ENCODE peak calls at places on chromosomes 16 and 17, in seven cellular contexts. W is activated T-cell treated with anti-CD3 and anti-CD28 coated beads for 1 hour; I is epithelial cell of esophagus; F is stimulated activated CD8-positive, alpha-beta memory T cell treated with anti-CD3 and anti-CD28 coated beads, Interleukin-2, amount 100 ng/mL, for 1 hour; Z is trophoblast cell; J is NCI-H748 treated with DMSO at 0.1 percent for 48 hours; V is NCI-H1417. H is an unnamed sample.

GRCh38 chr17:81908793-81909192 is 2.4 kb downstream of the PCYT2 start:
- DNase-seq in W (no peak), I (no peak), F (no peak), Z (no peak), J (no peak), V (no peak), H (no peak)

GRCh38 chr16:90019201-90019542 is at the start of gene DBNDD1:
- DNase-seq in W (no peak), I (no peak), F (no peak), Z (no peak), J (no peak), V (no peak), H (no peak)

GRCh38 chr16:63655846-63656245 is 1466.0 kb downstream of the CDH11 start:
- DNase-seq in W (no peak), I (peak; percentile 93), F (no peak), Z (no peak), J (no peak), V (no peak), H (no peak)

GRCh38 chr17:40331743-40332641 is 23.0 kb downstream of the RARA start:
- DNase-seq in W (no peak), I (no peak), F (no peak), Z (no peak), J (no peak), V (peak; percentile 62), H (no peak)

GRCh38 chr17:869067-869466 is 86.9 kb downstream of the MRM3 start:
- DNase-seq in W (no peak), I (no peak), F (no peak), Z (no peak), J (no peak), V (no peak), H (no peak)

GRCh38 chr17:78137392-78138203 is 7.0 kb downstream of the TMC8 start:
- DNase-seq in W (peak; percentile 22), I (no peak), F (no peak), Z (no peak), J (no peak), V (no peak), H (no peak)

GRCh38 chr16:25134306-25134705 is 22.8 kb downstream of the LCMT1 start:
- DNase-seq in W (no peak), I (no peak), F (no peak), Z (peak; percentile 82), J (no peak), V (no peak), H (no peak)

GRCh38 chr16:80899804-80900592 is 95.6 kb upstream of the CDYL2 start:
- DNase-seq in W (no peak), I (peak; percentile 7), F (no peak), Z (peak; percentile 57), J (no peak), V (no peak), H (no peak)

GRCh38 chr17:83196088-83196765 is 116.8 kb downstream of the METRNL start:
- DNase-seq in W (no peak), I (no peak), F (no peak), Z (no peak), J (no peak), V (no peak), H (no peak)

GRCh38 chr16:25217921-25218320 is 1.2 kb downstream of the AQP8 start:
- DNase-seq in W (no peak), I (no peak), F (no peak), Z (no peak), J (no peak), V (no peak), H (no peak)

GRCh38 chr17:12898110-12898509 is 108.8 kb downstream of the ARHGAP44 start:
- DNase-seq in W (no peak), I (no peak), F (no peak), Z (no peak), J (no peak), V (no peak), H (no peak)

GRCh38 chr17:2396568-2397246 is 4.2 kb downstream of the MNT start:
- DNase-seq in W (peak; percentile 23), I (peak; percentile 93), F (no peak), Z (peak; percentile 68), J (no peak), V (peak; percentile 76), H (no peak)

H was measured in activated gamma-delta T cell.